ENCODE peak calls at places on chromosomes 16 and 17, in six cellular contexts. C, I, E, J, D and V are unnamed samples.
A peak's percentile ranks its signal among the peaks of the same experiment; 100 is the strongest.

GRCh38 chr17:41844971-41845370 is 7.3 kb downstream of the KLHL10 start:
- DNase-seq in J (peak; percentile 21), D (no peak), E (no peak), I (no peak), C (no peak), V (no peak)

GRCh38 chr16:67873435-67874146 is 739 bp downstream of the EDC4 start:
- DNase-seq in J (no peak), I (no peak), D (no peak), C (no peak), E (no peak), V (no peak)

GRCh38 chr16:47047804-47048203 is 74.3 kb upstream of the DNAJA2 start:
- DNase-seq in D (no peak), I (no peak), E (no peak), J (no peak), C (no peak), V (no peak)

GRCh38 chr17:48542114-48542955 is 2.6 kb downstream of the HOXB2 start:
- DNase-seq in I (peak; percentile 17), J (no peak), D (no peak), C (no peak), E (no peak), V (no peak)

GRCh38 chr16:25633549-25633948 is 58.2 kb upstream of the HS3ST4 start:
- DNase-seq in I (no peak), C (no peak), E (no peak), D (no peak), J (no peak), V (no peak)

GRCh38 chr17:76498886-76499667 is 2.1 kb downstream of the RHBDF2 start:
- DNase-seq in E (no peak), J (no peak), I (no peak), C (no peak), D (no peak), V (no peak)

GRCh38 chr17:43825567-43825966 is 7.4 kb downstream of the MPP3 start:
- DNase-seq in D (no peak), E (no peak), C (no peak), J (peak; percentile 41), I (no peak), V (no peak)

GRCh38 chr16:15054357-15055140 is 1.3 kb downstream of the NTAN1 start:
- DNase-seq in J (no peak), I (no peak), C (no peak), D (no peak), E (no peak), V (no peak)

GRCh38 chr16:69143116-69143515 is 10.7 kb downstream of the UTP4 start:
- DNase-seq in I (no peak), C (no peak), D (no peak), J (no peak), E (peak; percentile 21), V (no peak)

GRCh38 chr17:72511874-72512273 is 391.1 kb downstream of the SOX9 start:
- DNase-seq in I (no peak), D (no peak), J (no peak), C (no peak), E (no peak), V (no peak)

GRCh38 chr17:40122466-40122943 is 734 bp downstream of the MSL1 start:
- DNase-seq in J (peak; percentile 85), I (no peak), E (no peak), C (no peak), D (no peak), V (no peak)

GRCh38 chr17:33978889-33979288 is 276.2 kb upstream of the CCL2 start:
- DNase-seq in J (no peak), D (no peak), I (no peak), C (no peak), E (no peak), V (no peak)

GRCh38 chr16:66984902-66985311 is 3.5 kb upstream of the CES4A start:
- DNase-seq in I (no peak), E (no peak), J (no peak), D (no peak), C (no peak), V (no peak)

GRCh38 chr16:11111891-11112634 is 143.9 kb downstream of the SOCS1 start:
- DNase-seq in J (no peak), C (no peak), I (no peak), E (no peak), D (no peak), V (no peak)

GRCh38 chr17:27352481-27353460 is 58.9 kb downstream of the WSB1 start:
- DNase-seq in E (no peak), J (peak; percentile 64), D (no peak), I (no peak), C (no peak), V (no peak)

GRCh38 chr16:78955206-78955605 is 645.3 kb downstream of the MAF start:
- DNase-seq in I (no peak), J (no peak), C (no peak), D (no peak), E (no peak), V (no peak)

GRCh38 chr16:31148281-31148728 is 1.6 kb downstream of the PRSS36 start:
- DNase-seq in I (no peak), J (no peak), D (no peak), E (no peak), C (no peak), V (no peak)

GRCh38 chr17:30238387-30239088 is 3.0 kb upstream of the SLC6A4 start:
- DNase-seq in E (no peak), C (no peak), D (no peak), J (no peak), I (no peak), V (no peak)

GRCh38 chr17:38786372-38786771 is 13.0 kb downstream of the PIP4K2B start:
- DNase-seq in C (no peak), D (no peak), I (no peak), J (no peak), E (no peak), V (no peak)

GRCh38 chr16:77212736-77213541 is 13.7 kb downstream of the SYCE1L start:
- DNase-seq in E (peak; percentile 64), I (peak; percentile 42), D (peak; percentile 49), J (peak; percentile 78), C (peak; percentile 34), V (no peak)

GRCh38 chr17:4175921-4176802 is 33.2 kb downstream of the CYB5D2 start:
- DNase-seq in E (no peak), C (no peak), I (peak; percentile 19), D (no peak), J (no peak), V (no peak)

GRCh38 chr16:11896776-11897175 is 19.0 kb downstream of the GSPT1 start:
- DNase-seq in C (no peak), I (no peak), E (no peak), J (no peak), D (no peak), V (no peak)

GRCh38 chr17:45282683-45283644 is 21.1 kb upstream of the SPATA32 start:
- DNase-seq in D (no peak), J (peak; percentile 91), E (no peak), I (no peak), C (no peak), V (no peak)

GRCh38 chr16:72819345-72819744 is 228.6 kb downstream of the ZFHX3 start:
- DNase-seq in E (no peak), D (no peak), C (no peak), I (no peak), J (no peak), V (no peak)

GRCh38 chr16:19885456-19886060 is 910 bp upstream of the GPRC5B start:
- DNase-seq in E (no peak), J (no peak), C (no peak), I (no peak), D (no peak), V (no peak)

GRCh38 chr16:86258713-86259112 is 251.6 kb upstream of the FOXF1 start:
- DNase-seq in D (no peak), E (no peak), I (no peak), C (no peak), J (no peak), V (no peak)

GRCh38 chr17:9087921-9088320 is 66.6 kb downstream of the NTN1 start:
- DNase-seq in C (no peak), I (no peak), J (no peak), D (no peak), E (no peak), V (no peak)

GRCh38 chr16:22092143-22092933 is at the start of gene VWA3A:
- DNase-seq in J (no peak), E (no peak), C (peak; percentile 3), I (no peak), D (no peak), V (no peak)

GRCh38 chr16:84955427-84955826 is 55.9 kb downstream of the ZDHHC7 start:
- DNase-seq in J (no peak), D (no peak), I (no peak), E (no peak), C (no peak), V (no peak)

GRCh38 chr17:61000911-61001310 is 323.3 kb downstream of the BCAS3 start:
- DNase-seq in D (no peak), I (no peak), J (no peak), C (no peak), E (no peak), V (no peak)

GRCh38 chr17:50115744-50116143 is 14.2 kb downstream of the SAMD14 start:
- DNase-seq in J (no peak), E (no peak), I (no peak), D (no peak), C (no peak), V (no peak)

GRCh38 chr17:70552230-70552981 is 383.1 kb downstream of the KCNJ2 start:
- DNase-seq in I (no peak), D (no peak), C (peak; percentile 36), J (no peak), E (peak; percentile 58), V (peak; percentile 15)

GRCh38 chr16:50469121-50469743 is 79.0 kb upstream of the NKD1 start:
- DNase-seq in D (no peak), C (no peak), E (no peak), I (no peak), J (peak; percentile 35), V (no peak)

GRCh38 chr16:85157813-85158701 is 45.8 kb upstream of the CIBAR2 start:
- DNase-seq in E (peak; percentile 80), C (no peak), D (no peak), J (no peak), I (peak; percentile 32), V (peak; percentile 80)

GRCh38 chr17:3034578-3034920 is 28.9 kb downstream of the OR1D5 start:
- DNase-seq in C (no peak), J (no peak), D (no peak), E (no peak), I (no peak), V (no peak)

GRCh38 chr16:3020247-3020603 is at the start of gene TNFRSF12A:
- DNase-seq in I (peak; percentile 41), J (peak; percentile 83), E (peak; percentile 53), D (no peak), C (peak; percentile 8), V (no peak)

GRCh38 chr16:68444058-68444657 is 4.2 kb downstream of the SMPD3 start:
- DNase-seq in E (no peak), C (no peak), J (no peak), I (no peak), D (no peak), V (no peak)

GRCh38 chr16:29745853-29746345 is at the start of gene C16orf54:
- DNase-seq in C (no peak), E (no peak), D (no peak), I (peak; percentile 86), J (peak; percentile 76), V (no peak)

GRCh38 chr17:66747561-66748275 is 87.2 kb upstream of the CACNG5 start:
- DNase-seq in D (no peak), E (no peak), J (peak; percentile 33), C (no peak), I (no peak), V (no peak)